ENCODE peak calls at places on chromosomes 11 and 22, in nine cellular contexts. U, G, H, W, X, B, F, J and Z are unnamed samples.
A peak's percentile ranks its signal among the peaks of the same experiment; 100 is the strongest.

GRCh38 chr11:35619030-35619753 is 932 bp downstream of the FJX1 start:
- DNase-seq in U (no peak), G (peak; percentile 24), H (no peak), W (no peak), X (peak; percentile 64), B (peak; percentile 49), F (peak; percentile 57), J (peak; percentile 56), Z (peak; percentile 84)

GRCh38 chr11:102730036-102730815 is 5.5 kb upstream of the MMP8 start:
- DNase-seq in U (peak; percentile 16), G (no peak), H (peak; percentile 56), W (no peak), X (no peak), B (peak; percentile 60), F (no peak), J (peak; percentile 13), Z (peak; percentile 42)

GRCh38 chr11:75445315-75445953 is 12.4 kb upstream of the KLHL35 start:
- DNase-seq in U (no peak), G (peak; percentile 24), H (peak; percentile 57), W (peak; percentile 53), X (peak; percentile 46), B (peak; percentile 37), F (peak; percentile 91), J (peak; percentile 36), Z (peak; percentile 69)

GRCh38 chr11:97722065-97722464 is 1298.7 kb upstream of the CNTN5 start:
- DNase-seq in U (peak; percentile 81), G (no peak), H (peak; percentile 87), W (no peak), X (no peak), B (no peak), F (no peak), J (peak; percentile 96), Z (peak; percentile 92)

GRCh38 chr11:114229062-114229450 is 67.1 kb upstream of the NNMT start:
- DNase-seq in U (no peak), G (no peak), H (no peak), W (no peak), X (no peak), B (no peak), F (no peak), J (no peak), Z (peak; percentile 72)

GRCh38 chr11:44593194-44593593 is 27.7 kb downstream of the CD82 start:
- DNase-seq in U (no peak), G (no peak), H (no peak), W (no peak), X (no peak), B (no peak), F (no peak), J (no peak), Z (no peak)

GRCh38 chr22:38196791-38197429 is 4.9 kb upstream of the MAFF start:
- DNase-seq in U (no peak), G (no peak), H (no peak), W (no peak), X (no peak), B (no peak), F (no peak), J (no peak), Z (no peak)

GRCh38 chr11:96154802-96155520 is 188.0 kb downstream of the MAML2 start:
- DNase-seq in U (no peak), G (no peak), H (peak; percentile 83), W (no peak), X (no peak), B (peak; percentile 89), F (no peak), J (peak; percentile 63), Z (peak; percentile 70)

GRCh38 chr22:26656896-26657851 is at the start of gene MIAT:
- DNase-seq in U (no peak), G (peak; percentile 29), H (no peak), W (no peak), X (peak; percentile 40), B (no peak), F (peak; percentile 73), J (peak; percentile 54), Z (peak; percentile 84)

GRCh38 chr11:40885257-40885947 is 574.0 kb downstream of the LRRC4C start:
- DNase-seq in U (no peak), G (no peak), H (no peak), W (no peak), X (no peak), B (no peak), F (no peak), J (no peak), Z (peak; percentile 62)

GRCh38 chr11:61532136-61533038 is 23.8 kb downstream of the LRRC10B start:
- DNase-seq in U (no peak), G (no peak), H (peak; percentile 23), W (peak; percentile 17), X (no peak), B (no peak), F (no peak), J (peak; percentile 11), Z (peak; percentile 82)

GRCh38 chr22:40759294-40759840 is 59.8 kb downstream of the SLC25A17 start:
- DNase-seq in U (no peak), G (no peak), H (no peak), W (no peak), X (no peak), B (no peak), F (no peak), J (no peak), Z (no peak)

GRCh38 chr11:117187799-117188481 is 9.4 kb downstream of the SIDT2 start:
- DNase-seq in U (no peak), G (no peak), H (no peak), W (no peak), X (no peak), B (no peak), F (no peak), J (no peak), Z (no peak)

GRCh38 chr11:78720281-78720989 is 145.8 kb upstream of the NARS2 start:
- DNase-seq in U (no peak), G (no peak), H (no peak), W (no peak), X (no peak), B (no peak), F (no peak), J (no peak), Z (no peak)

GRCh38 chr22:27045103-27045940 is 387.9 kb downstream of the MIAT start:
- DNase-seq in U (no peak), G (no peak), H (peak; percentile 57), W (no peak), X (no peak), B (peak; percentile 46), F (no peak), J (peak; percentile 64), Z (peak; percentile 42)

GRCh38 chr22:39429916-39430575 is 26.8 kb upstream of the MGAT3 start:
- DNase-seq in U (no peak), G (no peak), H (no peak), W (no peak), X (no peak), B (no peak), F (no peak), J (no peak), Z (no peak)

GRCh38 chr22:49992921-49993648 is 19.5 kb downstream of the IL17REL start:
- DNase-seq in U (no peak), G (peak; percentile 56), H (peak; percentile 35), W (peak; percentile 60), X (no peak), B (peak; percentile 47), F (peak; percentile 54), J (peak; percentile 52), Z (peak; percentile 53)

GRCh38 chr11:45025716-45026492 is 75.2 kb upstream of the TP53I11 start:
- DNase-seq in U (no peak), G (peak; percentile 72), H (no peak), W (no peak), X (peak; percentile 89), B (no peak), F (no peak), J (peak; percentile 50), Z (peak; percentile 85)

GRCh38 chr11:36757122-36757521 is 159.1 kb upstream of the RAG2 start:
- DNase-seq in U (no peak), G (no peak), H (peak; percentile 21), W (no peak), X (no peak), B (no peak), F (no peak), J (no peak), Z (no peak)

GRCh38 chr11:21861314-21861713 is 331.6 kb upstream of the ANO5 start:
- DNase-seq in U (no peak), G (no peak), H (no peak), W (no peak), X (no peak), B (no peak), F (no peak), J (no peak), Z (peak; percentile 22)

GRCh38 chr11:31303644-31304043 is 65.9 kb downstream of the DCDC1 start:
- DNase-seq in U (no peak), G (no peak), H (no peak), W (no peak), X (no peak), B (no peak), F (no peak), J (no peak), Z (peak; percentile 91)

GRCh38 chr11:19892876-19893275 is 180.2 kb downstream of the NAV2 start:
- DNase-seq in U (no peak), G (no peak), H (peak; percentile 74), W (no peak), X (no peak), B (peak; percentile 53), F (no peak), J (peak; percentile 56), Z (no peak)

GRCh38 chr11:63745304-63746170 is 23.0 kb downstream of the ZFTA start:
- DNase-seq in U (no peak), G (no peak), H (no peak), W (no peak), X (no peak), B (no peak), F (no peak), J (no peak), Z (no peak)

GRCh38 chr22:20196094-20196840 is 45.4 kb upstream of the CCDC188 start:
- DNase-seq in U (no peak), G (no peak), H (no peak), W (no peak), X (no peak), B (no peak), F (no peak), J (no peak), Z (no peak)

GRCh38 chr11:8056810-8057463 is 24.1 kb upstream of the TUB start:
- DNase-seq in U (no peak), G (no peak), H (peak; percentile 95), W (no peak), X (no peak), B (peak; percentile 86), F (no peak), J (peak; percentile 82), Z (no peak)

GRCh38 chr11:64654439-64654838 is 63.4 kb downstream of the SLC22A12 start:
- DNase-seq in U (no peak), G (no peak), H (no peak), W (no peak), X (no peak), B (no peak), F (no peak), J (no peak), Z (no peak)

GRCh38 chr22:27151407-27151806 is 494.0 kb downstream of the MIAT start:
- DNase-seq in U (no peak), G (no peak), H (no peak), W (no peak), X (no peak), B (no peak), F (no peak), J (no peak), Z (no peak)

GRCh38 chr11:34866375-34866774 is 49.8 kb downstream of the APIP start:
- DNase-seq in U (no peak), G (no peak), H (peak; percentile 45), W (no peak), X (no peak), B (peak; percentile 85), F (no peak), J (peak; percentile 61), Z (no peak)

GRCh38 chr11:46984987-46985386 is 48.4 kb downstream of the CSTPP1 start:
- DNase-seq in U (no peak), G (no peak), H (no peak), W (no peak), X (no peak), B (no peak), F (no peak), J (no peak), Z (peak; percentile 63)

GRCh38 chr11:87425391-87425790 is 387.7 kb downstream of the TMEM135 start:
- DNase-seq in U (no peak), G (no peak), H (no peak), W (no peak), X (no peak), B (peak; percentile 39), F (no peak), J (peak; percentile 11), Z (no peak)

GRCh38 chr11:45881708-45882368 is 3.6 kb upstream of the MAPK8IP1 start:
- DNase-seq in U (no peak), G (no peak), H (no peak), W (no peak), X (no peak), B (no peak), F (no peak), J (no peak), Z (peak; percentile 87)